ENCODE peak calls at places on chromosomes 2 and 18, in six cellular contexts. P, Q, X, T, L and R are unnamed samples.
A peak's percentile ranks its signal among the peaks of the same experiment; 100 is the strongest.

GRCh38 chr2:107529146-107529545 is 297.5 kb upstream of the RGPD4 start:
- DNase-seq in P (no peak), Q (peak; percentile 16), X (peak; percentile 92), T (no peak), L (no peak), R (no peak)

GRCh38 chr2:218387369-218388194 is 5.5 kb downstream of the SLC11A1 start:
- DNase-seq in P (no peak), Q (peak; percentile 93), X (peak; percentile 96), T (no peak), L (peak; percentile 87), R (no peak)

GRCh38 chr18:61546598-61546997 is 213.4 kb downstream of the CDH20 start:
- DNase-seq in P (no peak), Q (peak; percentile 24), X (no peak), T (peak; percentile 46), L (no peak), R (peak; percentile 66)

GRCh38 chr2:64852771-64853241 is 136.4 kb upstream of the SLC1A4 start:
- DNase-seq in P (no peak), Q (no peak), X (no peak), T (no peak), L (no peak), R (no peak)

GRCh38 chr2:63000801-63001200 is 49.8 kb upstream of the OTX1 start:
- DNase-seq in P (no peak), Q (peak; percentile 5), X (no peak), T (peak; percentile 13), L (no peak), R (no peak)

GRCh38 chr2:21372654-21373053 is 248.9 kb downstream of the TDRD15 start:
- DNase-seq in P (no peak), Q (peak; percentile 54), X (no peak), T (no peak), L (no peak), R (peak; percentile 59)

GRCh38 chr2:86037141-86037794 is 68.4 kb downstream of the POLR1A start:
- DNase-seq in P (peak; percentile 18), Q (no peak), X (no peak), T (peak; percentile 88), L (peak; percentile 83), R (peak; percentile 7)

GRCh38 chr2:44952143-44952805 is 10.8 kb downstream of the SIX3 start:
- DNase-seq in P (peak; percentile 46), Q (peak; percentile 84), X (no peak), T (no peak), L (no peak), R (no peak)

GRCh38 chr2:43049836-43050796 is 176.3 kb downstream of the ZFP36L2 start:
- DNase-seq in P (no peak), Q (no peak), X (no peak), T (no peak), L (peak; percentile 52), R (no peak)

GRCh38 chr18:50183556-50183955 is 11.4 kb downstream of the MYO5B start:
- DNase-seq in P (no peak), Q (no peak), X (no peak), T (no peak), L (no peak), R (no peak)

GRCh38 chr2:174326880-174327558 is 7.7 kb upstream of the SP9 start:
- DNase-seq in P (no peak), Q (no peak), X (no peak), T (no peak), L (no peak), R (no peak)

GRCh38 chr2:1681323-1682310 is 62.7 kb downstream of the PXDN start:
- DNase-seq in P (no peak), Q (no peak), X (no peak), T (no peak), L (no peak), R (no peak)

GRCh38 chr2:96860065-96861029 is 2.5 kb upstream of the ANKRD39 start:
- DNase-seq in P (no peak), Q (no peak), X (no peak), T (no peak), L (no peak), R (no peak)

GRCh38 chr2:150156415-150156814 is 331.1 kb downstream of the RND3 start:
- DNase-seq in P (no peak), Q (no peak), X (no peak), T (no peak), L (no peak), R (no peak)

GRCh38 chr2:236823230-236823629 is 253.6 kb downstream of the ACKR3 start:
- DNase-seq in P (no peak), Q (no peak), X (no peak), T (no peak), L (no peak), R (no peak)

GRCh38 chr2:216044883-216045499 is 31.6 kb upstream of the MREG start:
- DNase-seq in P (no peak), Q (no peak), X (no peak), T (no peak), L (no peak), R (no peak)

GRCh38 chr2:69175795-69176715 is 163.1 kb downstream of the ANTXR1 start:
- DNase-seq in P (no peak), Q (peak; percentile 32), X (no peak), T (no peak), L (no peak), R (no peak)

GRCh38 chr18:68725341-68725740 is 10.4 kb upstream of the TMX3 start:
- DNase-seq in P (no peak), Q (no peak), X (no peak), T (no peak), L (no peak), R (peak; percentile 31)

GRCh38 chr2:98167916-98168315 is 80.9 kb downstream of the VWA3B start:
- DNase-seq in P (no peak), Q (no peak), X (no peak), T (no peak), L (no peak), R (no peak)

GRCh38 chr2:127647242-127648190 is 1.6 kb downstream of the GPR17 start:
- DNase-seq in P (no peak), Q (no peak), X (no peak), T (no peak), L (peak; percentile 93), R (no peak)

GRCh38 chr2:181683518-181684453 is 3.5 kb upstream of the NEUROD1 start:
- DNase-seq in P (no peak), Q (peak; percentile 13), X (peak; percentile 21), T (no peak), L (no peak), R (peak; percentile 52)

GRCh38 chr2:96315400-96316071 is 9.6 kb upstream of the ITPRIPL1 start:
- DNase-seq in P (no peak), Q (no peak), X (no peak), T (no peak), L (no peak), R (no peak)